ENCODE peak calls at places on chromosomes 6 and 20, in six cellular contexts. One of them, this sample, is unnamed.

GRCh38 chr6:161228911-161229591 is 44.8 kb downstream of the AGPAT4 start:
- DNase-seq in AG04450: peak; percentile 65
- DNase-seq in B cell: no peak
- DNase-seq in left lung: no peak
- DNase-seq in retinal pigment epithelial cell: peak; percentile 89
- DNase-seq in fibroblast of mammary gland: peak; percentile 97
- DNase-seq in this sample: no peak

GRCh38 chr6:69775941-69776340 is 20.9 kb downstream of the LMBRD1 start:
- DNase-seq in fibroblast of mammary gland: no peak
- DNase-seq in AG04450: no peak
- DNase-seq in left lung: no peak
- DNase-seq in retinal pigment epithelial cell: no peak
- DNase-seq in B cell: no peak
- DNase-seq in this sample: no peak

GRCh38 chr6:165733487-165733791 is 70.4 kb upstream of the PDE10A start:
- DNase-seq in fibroblast of mammary gland: no peak
- DNase-seq in AG04450: no peak
- DNase-seq in B cell: no peak
- DNase-seq in retinal pigment epithelial cell: no peak
- DNase-seq in left lung: no peak
- DNase-seq in this sample: no peak

GRCh38 chr20:6828794-6829423 is 61.4 kb downstream of the BMP2 start:
- DNase-seq in fibroblast of mammary gland: peak; percentile 53
- DNase-seq in B cell: peak; percentile 48
- DNase-seq in left lung: no peak
- DNase-seq in AG04450: peak; percentile 3
- DNase-seq in retinal pigment epithelial cell: no peak
- DNase-seq in this sample: peak; percentile 66

GRCh38 chr6:100700009-100700408 is 181.1 kb downstream of the ASCC3 start:
- DNase-seq in AG04450: no peak
- DNase-seq in B cell: no peak
- DNase-seq in retinal pigment epithelial cell: no peak
- DNase-seq in fibroblast of mammary gland: no peak
- DNase-seq in left lung: no peak
- DNase-seq in this sample: no peak

GRCh38 chr6:148329568-148330299 is 12.9 kb upstream of the SASH1 start:
- DNase-seq in B cell: no peak
- DNase-seq in left lung: no peak
- DNase-seq in AG04450: peak; percentile 45
- DNase-seq in fibroblast of mammary gland: peak; percentile 95
- DNase-seq in retinal pigment epithelial cell: peak; percentile 82
- DNase-seq in this sample: peak; percentile 19

GRCh38 chr20:47993035-47993755 is 207.9 kb upstream of the SULF2 start:
- DNase-seq in AG04450: no peak
- DNase-seq in left lung: no peak
- DNase-seq in retinal pigment epithelial cell: no peak
- DNase-seq in fibroblast of mammary gland: no peak
- DNase-seq in B cell: no peak
- DNase-seq in this sample: no peak

GRCh38 chr6:112027942-112028674 is 25.8 kb upstream of the CCN6 start:
- DNase-seq in fibroblast of mammary gland: peak; percentile 41
- DNase-seq in retinal pigment epithelial cell: no peak
- DNase-seq in left lung: no peak
- DNase-seq in B cell: peak; percentile 15
- DNase-seq in AG04450: no peak
- DNase-seq in this sample: no peak

GRCh38 chr6:43698584-43699349 is 11.2 kb upstream of the MRPS18A start:
- DNase-seq in fibroblast of mammary gland: peak; percentile 69
- DNase-seq in retinal pigment epithelial cell: no peak
- DNase-seq in B cell: no peak
- DNase-seq in left lung: no peak
- DNase-seq in AG04450: no peak
- DNase-seq in this sample: peak; percentile 69

GRCh38 chr6:170032197-170032596 is 258.7 kb downstream of the DLL1 start:
- DNase-seq in retinal pigment epithelial cell: no peak
- DNase-seq in AG04450: no peak
- DNase-seq in B cell: no peak
- DNase-seq in fibroblast of mammary gland: no peak
- DNase-seq in left lung: peak; percentile 30
- DNase-seq in this sample: no peak

GRCh38 chr6:148761532-148761951 is 14.7 kb downstream of the UST start:
- DNase-seq in fibroblast of mammary gland: peak; percentile 18
- DNase-seq in left lung: peak; percentile 80
- DNase-seq in AG04450: no peak
- DNase-seq in B cell: peak; percentile 65
- DNase-seq in retinal pigment epithelial cell: no peak
- DNase-seq in this sample: no peak

GRCh38 chr6:109610555-109610954 is 80.4 kb downstream of the AK9 start:
- DNase-seq in left lung: no peak
- DNase-seq in retinal pigment epithelial cell: no peak
- DNase-seq in AG04450: no peak
- DNase-seq in fibroblast of mammary gland: peak; percentile 18
- DNase-seq in B cell: no peak
- DNase-seq in this sample: no peak

GRCh38 chr6:11009353-11009752 is 34.8 kb downstream of the ELOVL2 start:
- DNase-seq in retinal pigment epithelial cell: no peak
- DNase-seq in B cell: no peak
- DNase-seq in left lung: no peak
- DNase-seq in AG04450: no peak
- DNase-seq in fibroblast of mammary gland: peak; percentile 19
- DNase-seq in this sample: no peak

GRCh38 chr6:18503588-18504231 is 116.6 kb downstream of the RNF144B start:
- DNase-seq in left lung: no peak
- DNase-seq in retinal pigment epithelial cell: no peak
- DNase-seq in B cell: peak; percentile 65
- DNase-seq in fibroblast of mammary gland: peak; percentile 81
- DNase-seq in AG04450: peak; percentile 66
- DNase-seq in this sample: no peak

GRCh38 chr6:33985333-33985751 is 160.5 kb downstream of the GRM4 start:
- DNase-seq in AG04450: no peak
- DNase-seq in retinal pigment epithelial cell: no peak
- DNase-seq in B cell: no peak
- DNase-seq in left lung: no peak
- DNase-seq in fibroblast of mammary gland: no peak
- DNase-seq in this sample: peak; percentile 51

GRCh38 chr20:36847009-36847709 is 28.8 kb upstream of the TLDC2 start:
- DNase-seq in fibroblast of mammary gland: peak; percentile 99
- DNase-seq in left lung: no peak
- DNase-seq in AG04450: peak; percentile 52
- DNase-seq in B cell: no peak
- DNase-seq in retinal pigment epithelial cell: peak; percentile 99
- DNase-seq in this sample: peak; percentile 44

GRCh38 chr20:3710703-3711417 is 1.5 kb downstream of the SIGLEC1 start:
- DNase-seq in fibroblast of mammary gland: peak; percentile 41
- DNase-seq in retinal pigment epithelial cell: no peak
- DNase-seq in AG04450: no peak
- DNase-seq in B cell: peak; percentile 77
- DNase-seq in left lung: peak; percentile 93
- DNase-seq in this sample: peak; percentile 87

GRCh38 chr20:59577809-59578601 is 26.3 kb upstream of the PHACTR3 start:
- DNase-seq in left lung: no peak
- DNase-seq in AG04450: no peak
- DNase-seq in retinal pigment epithelial cell: no peak
- DNase-seq in fibroblast of mammary gland: no peak
- DNase-seq in B cell: no peak
- DNase-seq in this sample: peak; percentile 16

GRCh38 chr20:59577037-59577808 is 27.1 kb upstream of the PHACTR3 start:
- DNase-seq in AG04450: no peak
- DNase-seq in B cell: no peak
- DNase-seq in left lung: no peak
- DNase-seq in retinal pigment epithelial cell: no peak
- DNase-seq in fibroblast of mammary gland: no peak
- DNase-seq in this sample: peak; percentile 50

GRCh38 chr20:59575653-59576052 is 28.7 kb upstream of the PHACTR3 start:
- DNase-seq in fibroblast of mammary gland: no peak
- DNase-seq in AG04450: no peak
- DNase-seq in retinal pigment epithelial cell: no peak
- DNase-seq in left lung: no peak
- DNase-seq in B cell: no peak
- DNase-seq in this sample: no peak

GRCh38 chr20:59574308-59574707 is 30.0 kb upstream of the PHACTR3 start:
- DNase-seq in B cell: no peak
- DNase-seq in fibroblast of mammary gland: no peak
- DNase-seq in AG04450: no peak
- DNase-seq in left lung: no peak
- DNase-seq in retinal pigment epithelial cell: no peak
- DNase-seq in this sample: peak; percentile 57

DNA sequence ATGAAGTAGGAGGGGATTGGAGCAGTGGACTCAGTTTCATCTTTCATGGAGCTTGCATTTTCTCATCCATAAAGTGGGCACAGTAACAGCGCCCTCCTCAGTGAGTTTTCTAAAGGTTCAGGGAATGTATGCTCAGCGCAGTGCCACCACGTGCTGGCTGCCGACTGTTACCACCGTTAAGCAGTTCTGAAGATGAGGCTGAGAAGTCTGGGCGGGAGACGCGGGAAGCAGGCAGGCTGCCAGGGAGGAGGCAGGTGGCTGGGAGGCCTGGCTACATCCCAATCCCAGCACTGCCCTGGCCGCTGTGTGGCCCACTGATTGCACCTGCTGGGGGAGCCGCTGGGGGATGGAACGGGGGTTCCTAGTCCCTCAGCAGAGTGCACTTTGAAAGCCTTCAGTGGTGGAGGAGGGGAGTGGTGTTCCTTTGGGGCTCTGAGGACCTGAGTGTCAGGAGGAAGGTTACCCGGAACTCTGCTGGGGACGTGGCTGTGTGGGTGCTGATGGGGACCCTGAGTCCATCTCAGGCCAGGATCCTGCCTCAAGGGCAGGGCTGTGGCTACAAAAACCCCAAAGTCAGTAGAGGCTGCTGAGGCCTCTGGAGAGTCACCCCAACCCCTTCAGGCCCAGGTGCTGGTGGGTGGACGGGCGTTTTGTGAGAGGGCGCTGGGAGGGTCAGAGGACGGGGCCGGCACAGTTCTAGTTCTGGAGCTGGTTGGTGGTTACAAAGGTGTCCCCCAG is 28.0 kb upstream of the PHACTR3 start:
- DNase-seq in fibroblast of mammary gland: no peak
- DNase-seq in left lung: no peak
- DNase-seq in AG04450: no peak
- DNase-seq in retinal pigment epithelial cell: no peak
- DNase-seq in B cell: no peak
- DNase-seq in this sample: no peak
- TF ChIP-seq CTCF in fibroblast of mammary gland: no peak
- TF ChIP-seq CTCF in left lung: no peak
- TF ChIP-seq CTCF in AG04450: no peak
- TF ChIP-seq CTCF in retinal pigment epithelial cell: no peak
- TF ChIP-seq CTCF in B cell: no peak
- TF ChIP-seq CTCF in this sample: no peak

DNA sequence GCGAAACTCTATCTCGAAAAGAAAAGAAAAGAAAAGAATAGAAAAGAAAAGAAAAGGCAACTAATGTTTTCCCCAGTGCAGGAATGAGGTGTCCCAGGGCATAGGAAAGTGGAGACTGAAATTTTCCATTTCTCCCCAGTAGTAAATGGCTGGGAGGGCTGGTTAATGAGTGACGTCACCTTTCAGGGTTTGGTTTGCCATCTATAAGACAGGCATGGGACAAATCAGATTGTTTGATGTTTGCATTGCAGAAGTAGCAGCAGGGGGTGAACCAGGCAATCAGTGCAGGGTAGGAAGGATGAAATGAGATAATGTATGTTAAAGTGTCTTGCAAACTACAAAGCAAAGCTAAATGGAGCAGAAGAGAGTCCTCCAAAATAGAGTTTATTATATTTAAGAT is 533.4 kb downstream of the PKHD1 start:
- DNase-seq in AG04450: no peak
- DNase-seq in fibroblast of mammary gland: no peak
- DNase-seq in B cell: no peak
- DNase-seq in retinal pigment epithelial cell: no peak
- DNase-seq in left lung: no peak
- DNase-seq in this sample: no peak
- TF ChIP-seq CTCF in AG04450: no peak
- TF ChIP-seq CTCF in fibroblast of mammary gland: no peak
- TF ChIP-seq CTCF in B cell: no peak
- TF ChIP-seq CTCF in retinal pigment epithelial cell: no peak
- TF ChIP-seq CTCF in left lung: no peak
- TF ChIP-seq CTCF in this sample: no peak

DNA sequence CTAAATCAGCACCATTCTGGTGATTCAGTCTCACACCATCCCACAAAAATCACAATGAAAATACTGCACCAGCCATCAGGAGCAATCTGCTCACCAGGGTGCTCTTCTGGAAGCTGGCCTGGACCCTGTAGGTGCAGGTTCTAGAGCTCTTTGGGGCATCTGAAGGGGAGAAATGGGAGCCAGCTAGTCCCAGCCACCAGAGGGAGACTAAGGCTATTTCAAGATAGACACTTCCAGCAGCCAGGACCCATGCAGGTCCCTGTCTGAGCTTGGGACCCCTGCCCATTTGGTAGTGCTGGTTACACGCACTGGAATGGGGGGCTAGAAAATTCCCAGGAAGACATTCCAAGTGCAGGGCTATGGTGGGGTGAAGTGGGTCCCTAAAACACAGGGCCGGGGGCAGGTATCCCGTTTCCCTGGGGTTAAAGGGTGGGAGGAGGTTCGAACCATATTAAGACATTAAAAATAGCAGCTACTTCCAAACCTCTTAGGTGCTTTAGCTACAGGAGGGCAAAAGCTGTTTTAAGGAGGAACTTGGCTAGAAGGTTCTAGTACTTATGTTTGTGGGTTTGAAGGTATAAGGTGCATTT is 156.5 kb downstream of the NFATC2 start:
- DNase-seq in retinal pigment epithelial cell: no peak
- DNase-seq in left lung: no peak
- DNase-seq in fibroblast of mammary gland: peak; percentile 52
- DNase-seq in AG04450: no peak
- DNase-seq in B cell: peak; percentile 56
- DNase-seq in this sample: no peak
- TF ChIP-seq CTCF in retinal pigment epithelial cell: peak; percentile 80
- TF ChIP-seq CTCF in left lung: peak; percentile 20
- TF ChIP-seq CTCF in fibroblast of mammary gland: peak; percentile 58
- TF ChIP-seq CTCF in AG04450: peak; percentile 72
- TF ChIP-seq CTCF in B cell: peak; percentile 74
- TF ChIP-seq CTCF in this sample: peak; percentile 28

DNA sequence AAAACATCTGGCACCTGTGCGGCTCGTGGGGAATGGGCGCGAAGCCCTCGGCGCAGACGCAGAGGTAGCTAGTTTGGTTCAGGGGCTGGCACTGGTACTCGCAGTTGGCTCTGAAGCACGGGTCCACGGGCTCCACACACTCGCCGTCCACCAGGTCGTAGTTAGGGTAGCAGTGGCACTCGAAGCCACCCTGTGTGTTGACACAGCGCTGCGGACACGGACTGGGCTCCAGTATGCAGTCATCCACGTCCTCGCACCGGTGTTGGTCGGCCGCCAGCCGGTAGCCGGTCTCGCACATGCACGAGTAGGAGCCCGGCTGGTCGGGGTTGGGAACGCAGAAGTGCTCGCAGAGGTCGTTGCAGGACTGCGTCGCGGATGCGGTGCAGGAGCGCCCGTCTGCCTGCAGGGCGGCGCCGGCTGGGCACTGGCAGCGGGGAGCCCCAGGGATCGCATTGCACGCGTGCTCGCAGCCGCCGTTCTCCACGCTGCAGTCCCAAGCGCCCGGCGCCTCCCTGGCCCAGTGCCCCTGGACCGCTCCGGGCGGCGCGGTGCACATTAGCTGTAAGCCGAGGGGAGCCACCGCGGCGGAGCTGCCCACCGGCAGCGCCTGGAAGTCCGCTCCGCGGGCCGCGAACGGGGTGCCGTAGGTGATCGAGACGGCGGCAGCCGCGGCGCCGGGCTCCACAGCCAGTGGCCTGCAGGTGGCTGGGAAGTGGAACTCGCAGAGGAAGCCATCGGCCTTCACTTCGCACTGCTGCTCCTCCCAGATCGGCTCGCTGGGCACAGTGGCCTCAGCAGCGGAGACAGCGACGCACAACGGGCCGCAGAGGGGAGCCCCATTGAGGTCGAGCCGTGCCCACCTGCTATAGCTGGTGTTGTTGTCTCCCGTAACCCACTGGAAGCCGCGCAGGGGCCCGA is 930 bp downstream of the THBD start:
- DNase-seq in retinal pigment epithelial cell: no peak
- DNase-seq in fibroblast of mammary gland: peak; percentile 44
- DNase-seq in left lung: peak; percentile 98
- DNase-seq in AG04450: no peak
- DNase-seq in B cell: no peak
- DNase-seq in this sample: peak; percentile 35
- TF ChIP-seq CTCF in retinal pigment epithelial cell: peak; percentile 43
- TF ChIP-seq CTCF in fibroblast of mammary gland: peak; percentile 13
- TF ChIP-seq CTCF in left lung: peak; percentile 41
- TF ChIP-seq CTCF in AG04450: peak; percentile 35
- TF ChIP-seq CTCF in B cell: no peak
- TF ChIP-seq CTCF in this sample: peak; percentile 59